ENCODE peak calls at places on chromosomes 7 and 10, in ten cellular contexts. One of them, this sample, is unnamed.

GRCh38 chr7:152459724-152460251 is 24.0 kb upstream of the KMT2C start:
- DNase-seq in nephron progenitor cell: no peak
- DNase-seq in cardiac muscle cell: peak; percentile 37
- DNase-seq in GM13977: no peak
- DNase-seq in HFF-Myc: peak; percentile 19
- DNase-seq in HFFc6: peak; percentile 78
- DNase-seq in mammary epithelial cell: peak; percentile 36
- DNase-seq in ovary: peak; percentile 47
- DNase-seq in endothelial cell: no peak
- DNase-seq in Panc1: no peak
- DNase-seq in this sample: no peak

GRCh38 chr7:70920886-70921285 is 211.1 kb upstream of the GALNT17 start:
- DNase-seq in nephron progenitor cell: no peak
- DNase-seq in cardiac muscle cell: peak; percentile 33
- DNase-seq in GM13977: no peak
- DNase-seq in HFF-Myc: no peak
- DNase-seq in HFFc6: no peak
- DNase-seq in mammary epithelial cell: no peak
- DNase-seq in ovary: no peak
- DNase-seq in endothelial cell: no peak
- DNase-seq in Panc1: no peak
- DNase-seq in this sample: no peak

GRCh38 chr7:150754950-150755349 is 17.7 kb downstream of the GIMAP5 start:
- DNase-seq in nephron progenitor cell: no peak
- DNase-seq in cardiac muscle cell: no peak
- DNase-seq in GM13977: no peak
- DNase-seq in HFF-Myc: no peak
- DNase-seq in HFFc6: no peak
- DNase-seq in mammary epithelial cell: no peak
- DNase-seq in ovary: no peak
- DNase-seq in endothelial cell: no peak
- DNase-seq in Panc1: no peak
- DNase-seq in this sample: no peak

GRCh38 chr7:157673573-157673972 is 336.8 kb downstream of the DNAJB6 start:
- DNase-seq in nephron progenitor cell: no peak
- DNase-seq in cardiac muscle cell: no peak
- DNase-seq in GM13977: no peak
- DNase-seq in HFF-Myc: no peak
- DNase-seq in HFFc6: no peak
- DNase-seq in mammary epithelial cell: no peak
- DNase-seq in ovary: no peak
- DNase-seq in endothelial cell: no peak
- DNase-seq in Panc1: no peak
- DNase-seq in this sample: no peak

GRCh38 chr7:109967401-109967800 is 1123.5 kb upstream of the LRRN3 start:
- DNase-seq in nephron progenitor cell: no peak
- DNase-seq in cardiac muscle cell: no peak
- DNase-seq in GM13977: no peak
- DNase-seq in HFF-Myc: no peak
- DNase-seq in HFFc6: no peak
- DNase-seq in mammary epithelial cell: no peak
- DNase-seq in ovary: no peak
- DNase-seq in endothelial cell: no peak
- DNase-seq in Panc1: no peak
- DNase-seq in this sample: peak; percentile 4

GRCh38 chr7:157136372-157136771 is 2.4 kb upstream of the UBE3C start:
- DNase-seq in nephron progenitor cell: no peak
- DNase-seq in cardiac muscle cell: no peak
- DNase-seq in GM13977: no peak
- DNase-seq in HFF-Myc: peak; percentile 31
- DNase-seq in HFFc6: peak; percentile 83
- DNase-seq in mammary epithelial cell: peak; percentile 84
- DNase-seq in ovary: no peak
- DNase-seq in endothelial cell: no peak
- DNase-seq in Panc1: no peak
- DNase-seq in this sample: peak; percentile 90

GRCh38 chr10:24969732-24970330 is 17.4 kb upstream of the PRTFDC1 start:
- DNase-seq in nephron progenitor cell: no peak
- DNase-seq in cardiac muscle cell: no peak
- DNase-seq in GM13977: no peak
- DNase-seq in HFF-Myc: no peak
- DNase-seq in HFFc6: no peak
- DNase-seq in mammary epithelial cell: no peak
- DNase-seq in ovary: no peak
- DNase-seq in endothelial cell: no peak
- DNase-seq in Panc1: no peak
- DNase-seq in this sample: no peak

GRCh38 chr10:90308223-90308622 is 549.6 kb downstream of the HTR7 start:
- DNase-seq in nephron progenitor cell: no peak
- DNase-seq in cardiac muscle cell: no peak
- DNase-seq in GM13977: no peak
- DNase-seq in HFF-Myc: peak; percentile 81
- DNase-seq in HFFc6: no peak
- DNase-seq in mammary epithelial cell: no peak
- DNase-seq in ovary: no peak
- DNase-seq in endothelial cell: no peak
- DNase-seq in Panc1: no peak
- DNase-seq in this sample: no peak

GRCh38 chr10:46550795-46551700 is 5.4 kb downstream of the GPRIN2 start:
- DNase-seq in nephron progenitor cell: peak; percentile 1
- DNase-seq in cardiac muscle cell: no peak
- DNase-seq in GM13977: no peak
- DNase-seq in HFF-Myc: no peak
- DNase-seq in HFFc6: no peak
- DNase-seq in mammary epithelial cell: no peak
- DNase-seq in ovary: peak; percentile 5
- DNase-seq in endothelial cell: no peak
- DNase-seq in Panc1: no peak
- DNase-seq in this sample: no peak

GRCh38 chr7:21300692-21301091 is 127.2 kb upstream of the SP4 start:
- DNase-seq in nephron progenitor cell: no peak
- DNase-seq in cardiac muscle cell: no peak
- DNase-seq in GM13977: no peak
- DNase-seq in HFF-Myc: no peak
- DNase-seq in HFFc6: no peak
- DNase-seq in mammary epithelial cell: no peak
- DNase-seq in ovary: no peak
- DNase-seq in endothelial cell: no peak
- DNase-seq in Panc1: no peak
- DNase-seq in this sample: peak; percentile 8
- TF ChIP-seq CTCF in nephron progenitor cell: no peak
- TF ChIP-seq CTCF in cardiac muscle cell: no peak
- TF ChIP-seq CTCF in GM13977: peak; percentile 29
- TF ChIP-seq CTCF in HFF-Myc: no peak
- TF ChIP-seq CTCF in HFFc6: no peak
- TF ChIP-seq CTCF in mammary epithelial cell: peak; percentile 27
- TF ChIP-seq CTCF in ovary: no peak
- TF ChIP-seq CTCF in endothelial cell: no peak
- TF ChIP-seq CTCF in Panc1: peak; percentile 39
- TF ChIP-seq CTCF in this sample: peak; percentile 14

GRCh38 chr10:15726042-15726441 is 6.3 kb upstream of the ITGA8 start:
- DNase-seq in nephron progenitor cell: no peak
- DNase-seq in cardiac muscle cell: no peak
- DNase-seq in GM13977: no peak
- DNase-seq in HFF-Myc: no peak
- DNase-seq in HFFc6: no peak
- DNase-seq in mammary epithelial cell: no peak
- DNase-seq in ovary: no peak
- DNase-seq in endothelial cell: no peak
- DNase-seq in Panc1: no peak
- DNase-seq in this sample: no peak
- TF ChIP-seq CTCF in nephron progenitor cell: no peak
- TF ChIP-seq CTCF in cardiac muscle cell: no peak
- TF ChIP-seq CTCF in GM13977: no peak
- TF ChIP-seq CTCF in HFF-Myc: no peak
- TF ChIP-seq CTCF in HFFc6: no peak
- TF ChIP-seq CTCF in mammary epithelial cell: no peak
- TF ChIP-seq CTCF in ovary: no peak
- TF ChIP-seq CTCF in endothelial cell: no peak
- TF ChIP-seq CTCF in Panc1: peak; percentile 32
- TF ChIP-seq CTCF in this sample: no peak

GRCh38 chr10:78401882-78402367 is 368.3 kb downstream of the RPS24 start:
- DNase-seq in nephron progenitor cell: no peak
- DNase-seq in cardiac muscle cell: peak; percentile 78
- DNase-seq in GM13977: no peak
- DNase-seq in HFF-Myc: no peak
- DNase-seq in HFFc6: no peak
- DNase-seq in mammary epithelial cell: no peak
- DNase-seq in ovary: peak; percentile 31
- DNase-seq in endothelial cell: no peak
- DNase-seq in Panc1: no peak
- DNase-seq in this sample: no peak

GRCh38 chr10:78397796-78398195 is 364.1 kb downstream of the RPS24 start:
- DNase-seq in nephron progenitor cell: no peak
- DNase-seq in cardiac muscle cell: no peak
- DNase-seq in GM13977: no peak
- DNase-seq in HFF-Myc: no peak
- DNase-seq in HFFc6: no peak
- DNase-seq in mammary epithelial cell: no peak
- DNase-seq in ovary: no peak
- DNase-seq in endothelial cell: no peak
- DNase-seq in Panc1: no peak
- DNase-seq in this sample: no peak

GRCh38 chr10:78396754-78397153 is 363.1 kb downstream of the RPS24 start:
- DNase-seq in nephron progenitor cell: no peak
- DNase-seq in cardiac muscle cell: no peak
- DNase-seq in GM13977: no peak
- DNase-seq in HFF-Myc: no peak
- DNase-seq in HFFc6: no peak
- DNase-seq in mammary epithelial cell: no peak
- DNase-seq in ovary: no peak
- DNase-seq in endothelial cell: no peak
- DNase-seq in Panc1: no peak
- DNase-seq in this sample: no peak

GRCh38 chr10:78395162-78395561 is 361.5 kb downstream of the RPS24 start:
- DNase-seq in nephron progenitor cell: no peak
- DNase-seq in cardiac muscle cell: no peak
- DNase-seq in GM13977: no peak
- DNase-seq in HFF-Myc: no peak
- DNase-seq in HFFc6: no peak
- DNase-seq in mammary epithelial cell: no peak
- DNase-seq in ovary: no peak
- DNase-seq in endothelial cell: no peak
- DNase-seq in Panc1: no peak
- DNase-seq in this sample: no peak

DNA sequence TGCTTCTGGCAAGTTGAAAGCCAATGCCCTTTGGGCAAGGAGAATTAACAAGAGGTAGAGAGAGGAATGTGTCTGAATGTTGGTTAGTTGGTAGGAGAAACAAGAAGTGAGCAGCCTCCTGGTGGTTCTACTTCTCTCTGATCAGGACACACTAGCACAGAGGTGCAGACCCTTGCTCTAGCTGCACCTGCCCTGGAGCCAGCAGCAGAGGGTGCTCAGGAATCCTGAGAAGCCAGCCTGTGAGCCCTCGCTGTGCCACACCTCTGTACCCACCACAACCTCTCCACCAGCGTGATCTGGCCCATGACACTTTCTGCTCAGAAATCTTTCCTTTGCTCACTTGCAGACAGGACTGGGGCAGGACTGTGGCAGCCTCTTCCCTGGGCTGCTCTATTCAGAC is 364.7 kb downstream of the RPS24 start:
- DNase-seq in nephron progenitor cell: no peak
- DNase-seq in cardiac muscle cell: no peak
- DNase-seq in GM13977: no peak
- DNase-seq in HFF-Myc: no peak
- DNase-seq in HFFc6: no peak
- DNase-seq in mammary epithelial cell: no peak
- DNase-seq in ovary: no peak
- DNase-seq in endothelial cell: no peak
- DNase-seq in Panc1: no peak
- DNase-seq in this sample: no peak
- TF ChIP-seq CTCF in nephron progenitor cell: no peak
- TF ChIP-seq CTCF in cardiac muscle cell: no peak
- TF ChIP-seq CTCF in GM13977: no peak
- TF ChIP-seq CTCF in HFF-Myc: no peak
- TF ChIP-seq CTCF in HFFc6: no peak
- TF ChIP-seq CTCF in mammary epithelial cell: no peak
- TF ChIP-seq CTCF in ovary: no peak
- TF ChIP-seq CTCF in endothelial cell: no peak
- TF ChIP-seq CTCF in Panc1: no peak
- TF ChIP-seq CTCF in this sample: no peak

GRCh38 chr7:5679741-5680473 is 101.6 kb downstream of the RNF216 start:
- DNase-seq in nephron progenitor cell: no peak
- DNase-seq in cardiac muscle cell: no peak
- DNase-seq in GM13977: peak; percentile 49
- DNase-seq in HFF-Myc: no peak
- DNase-seq in HFFc6: no peak
- DNase-seq in mammary epithelial cell: no peak
- DNase-seq in ovary: no peak
- DNase-seq in endothelial cell: no peak
- DNase-seq in Panc1: no peak
- DNase-seq in this sample: no peak

GRCh38 chr7:5677538-5678294 is 103.7 kb downstream of the RNF216 start:
- DNase-seq in nephron progenitor cell: peak; percentile 68
- DNase-seq in cardiac muscle cell: peak; percentile 75
- DNase-seq in GM13977: peak; percentile 54
- DNase-seq in HFF-Myc: no peak
- DNase-seq in HFFc6: peak; percentile 67
- DNase-seq in mammary epithelial cell: peak; percentile 63
- DNase-seq in ovary: peak; percentile 57
- DNase-seq in endothelial cell: peak; percentile 70
- DNase-seq in Panc1: no peak
- DNase-seq in this sample: peak; percentile 76

GRCh38 chr7:5679047-5679740 is 102.3 kb downstream of the RNF216 start:
- DNase-seq in nephron progenitor cell: no peak
- DNase-seq in cardiac muscle cell: no peak
- DNase-seq in GM13977: no peak
- DNase-seq in HFF-Myc: no peak
- DNase-seq in HFFc6: no peak
- DNase-seq in mammary epithelial cell: no peak
- DNase-seq in ovary: no peak
- DNase-seq in endothelial cell: no peak
- DNase-seq in Panc1: no peak
- DNase-seq in this sample: no peak

GRCh38 chr7:5681423-5681822 is 100.0 kb downstream of the RNF216 start:
- DNase-seq in nephron progenitor cell: no peak
- DNase-seq in cardiac muscle cell: no peak
- DNase-seq in GM13977: no peak
- DNase-seq in HFF-Myc: no peak
- DNase-seq in HFFc6: no peak
- DNase-seq in mammary epithelial cell: no peak
- DNase-seq in ovary: no peak
- DNase-seq in endothelial cell: no peak
- DNase-seq in Panc1: no peak
- DNase-seq in this sample: no peak

GRCh38 chr7:5678295-5679046 is 103.0 kb downstream of the RNF216 start:
- DNase-seq in nephron progenitor cell: no peak
- DNase-seq in cardiac muscle cell: peak; percentile 59
- DNase-seq in GM13977: no peak
- DNase-seq in HFF-Myc: no peak
- DNase-seq in HFFc6: no peak
- DNase-seq in mammary epithelial cell: no peak
- DNase-seq in ovary: no peak
- DNase-seq in endothelial cell: no peak
- DNase-seq in Panc1: no peak
- DNase-seq in this sample: no peak
- TF ChIP-seq CTCF in nephron progenitor cell: no peak
- TF ChIP-seq CTCF in cardiac muscle cell: no peak
- TF ChIP-seq CTCF in GM13977: no peak
- TF ChIP-seq CTCF in HFF-Myc: no peak
- TF ChIP-seq CTCF in HFFc6: peak; percentile 6
- TF ChIP-seq CTCF in mammary epithelial cell: no peak
- TF ChIP-seq CTCF in ovary: no peak
- TF ChIP-seq CTCF in endothelial cell: no peak
- TF ChIP-seq CTCF in Panc1: no peak
- TF ChIP-seq CTCF in this sample: no peak

GRCh38 chr7:90520484-90520883 is 51.0 kb downstream of the PTTG1IP2 start:
- DNase-seq in nephron progenitor cell: no peak
- DNase-seq in cardiac muscle cell: peak; percentile 2
- DNase-seq in GM13977: no peak
- DNase-seq in HFF-Myc: no peak
- DNase-seq in HFFc6: peak; percentile 12
- DNase-seq in mammary epithelial cell: no peak
- DNase-seq in ovary: no peak
- DNase-seq in endothelial cell: no peak
- DNase-seq in Panc1: no peak
- DNase-seq in this sample: peak; percentile 30
- TF ChIP-seq CTCF in nephron progenitor cell: peak; percentile 37
- TF ChIP-seq CTCF in cardiac muscle cell: peak; percentile 44
- TF ChIP-seq CTCF in GM13977: peak; percentile 23
- TF ChIP-seq CTCF in HFF-Myc: peak; percentile 37
- TF ChIP-seq CTCF in HFFc6: peak; percentile 71
- TF ChIP-seq CTCF in mammary epithelial cell: peak; percentile 50
- TF ChIP-seq CTCF in ovary: no peak
- TF ChIP-seq CTCF in endothelial cell: peak; percentile 37
- TF ChIP-seq CTCF in Panc1: peak; percentile 40
- TF ChIP-seq CTCF in this sample: peak; percentile 14